ENCODE peak calls at places on chromosomes 12 and 14, in ten cellular contexts. One of them, this sample, is unnamed.

GRCh38 chr14:95375539-95376109 is 55.9 kb upstream of the CLMN start:
- DNase-seq in CD8-positive, alpha-beta T cell: no peak
- DNase-seq in iPS DF 6.9: no peak
- DNase-seq in memory B cell: no peak
- DNase-seq in cardiac fibroblast: no peak
- DNase-seq in progenitor cell of endocrine pancreas: no peak
- DNase-seq in GF-D8: no peak
- DNase-seq in ascending aorta: no peak
- DNase-seq in fibroblast of gingiva: no peak
- DNase-seq in astrocyte: no peak
- DNase-seq in this sample: no peak

GRCh38 chr12:127773520-127773919 is 493.4 kb upstream of the TMEM132C start:
- DNase-seq in CD8-positive, alpha-beta T cell: no peak
- DNase-seq in iPS DF 6.9: no peak
- DNase-seq in memory B cell: no peak
- DNase-seq in cardiac fibroblast: no peak
- DNase-seq in progenitor cell of endocrine pancreas: no peak
- DNase-seq in GF-D8: no peak
- DNase-seq in ascending aorta: no peak
- DNase-seq in fibroblast of gingiva: no peak
- DNase-seq in astrocyte: no peak
- DNase-seq in this sample: no peak

GRCh38 chr14:68975667-68976066 is 3.4 kb downstream of the ACTN1 start:
- DNase-seq in CD8-positive, alpha-beta T cell: no peak
- DNase-seq in iPS DF 6.9: no peak
- DNase-seq in memory B cell: no peak
- DNase-seq in cardiac fibroblast: peak; percentile 83
- DNase-seq in progenitor cell of endocrine pancreas: no peak
- DNase-seq in GF-D8: no peak
- DNase-seq in ascending aorta: no peak
- DNase-seq in fibroblast of gingiva: peak; percentile 66
- DNase-seq in astrocyte: peak; percentile 91
- DNase-seq in this sample: no peak

GRCh38 chr12:131085125-131085815 is 131.6 kb downstream of the ADGRD1 start:
- DNase-seq in CD8-positive, alpha-beta T cell: no peak
- DNase-seq in iPS DF 6.9: no peak
- DNase-seq in memory B cell: no peak
- DNase-seq in cardiac fibroblast: no peak
- DNase-seq in progenitor cell of endocrine pancreas: peak; percentile 2
- DNase-seq in GF-D8: no peak
- DNase-seq in ascending aorta: no peak
- DNase-seq in fibroblast of gingiva: no peak
- DNase-seq in astrocyte: no peak
- DNase-seq in this sample: no peak

GRCh38 chr12:123049398-123050250 is 69.1 kb downstream of the ARL6IP4 start:
- DNase-seq in CD8-positive, alpha-beta T cell: no peak
- DNase-seq in iPS DF 6.9: no peak
- DNase-seq in memory B cell: no peak
- DNase-seq in cardiac fibroblast: no peak
- DNase-seq in progenitor cell of endocrine pancreas: no peak
- DNase-seq in GF-D8: no peak
- DNase-seq in ascending aorta: no peak
- DNase-seq in fibroblast of gingiva: no peak
- DNase-seq in astrocyte: no peak
- DNase-seq in this sample: no peak

GRCh38 chr12:70948236-70948975 is 27.9 kb upstream of the PTPRR start:
- DNase-seq in CD8-positive, alpha-beta T cell: no peak
- DNase-seq in iPS DF 6.9: no peak
- DNase-seq in memory B cell: no peak
- DNase-seq in cardiac fibroblast: no peak
- DNase-seq in progenitor cell of endocrine pancreas: no peak
- DNase-seq in GF-D8: no peak
- DNase-seq in ascending aorta: no peak
- DNase-seq in fibroblast of gingiva: no peak
- DNase-seq in astrocyte: peak; percentile 12
- DNase-seq in this sample: no peak

GRCh38 chr14:29810657-29811056 is 117.0 kb downstream of the PRKD1 start:
- DNase-seq in CD8-positive, alpha-beta T cell: no peak
- DNase-seq in iPS DF 6.9: no peak
- DNase-seq in memory B cell: no peak
- DNase-seq in cardiac fibroblast: peak; percentile 71
- DNase-seq in progenitor cell of endocrine pancreas: no peak
- DNase-seq in GF-D8: no peak
- DNase-seq in ascending aorta: no peak
- DNase-seq in fibroblast of gingiva: peak; percentile 66
- DNase-seq in astrocyte: no peak
- DNase-seq in this sample: no peak

GRCh38 chr12:54355104-54355815 is 9.0 kb downstream of the GPR84 start:
- DNase-seq in CD8-positive, alpha-beta T cell: no peak
- DNase-seq in iPS DF 6.9: no peak
- DNase-seq in memory B cell: no peak
- DNase-seq in cardiac fibroblast: no peak
- DNase-seq in progenitor cell of endocrine pancreas: no peak
- DNase-seq in GF-D8: no peak
- DNase-seq in ascending aorta: no peak
- DNase-seq in fibroblast of gingiva: no peak
- DNase-seq in astrocyte: no peak
- DNase-seq in this sample: no peak

GRCh38 chr14:67820428-67820881 is 876 bp downstream of the RAD51B start:
- DNase-seq in CD8-positive, alpha-beta T cell: no peak
- DNase-seq in iPS DF 6.9: no peak
- DNase-seq in memory B cell: no peak
- DNase-seq in cardiac fibroblast: peak; percentile 20
- DNase-seq in progenitor cell of endocrine pancreas: no peak
- DNase-seq in GF-D8: peak; percentile 35
- DNase-seq in ascending aorta: no peak
- DNase-seq in fibroblast of gingiva: peak; percentile 33
- DNase-seq in astrocyte: peak; percentile 12
- DNase-seq in this sample: no peak

GRCh38 chr12:13218641-13219040 is 22.1 kb downstream of the EMP1 start:
- DNase-seq in CD8-positive, alpha-beta T cell: no peak
- DNase-seq in iPS DF 6.9: no peak
- DNase-seq in memory B cell: no peak
- DNase-seq in cardiac fibroblast: no peak
- DNase-seq in progenitor cell of endocrine pancreas: no peak
- DNase-seq in GF-D8: no peak
- DNase-seq in ascending aorta: no peak
- DNase-seq in fibroblast of gingiva: peak; percentile 44
- DNase-seq in astrocyte: no peak
- DNase-seq in this sample: no peak

GRCh38 chr12:51972849-51973273 is 21.4 kb downstream of the ACVR1B start:
- DNase-seq in CD8-positive, alpha-beta T cell: peak; percentile 55
- DNase-seq in iPS DF 6.9: no peak
- DNase-seq in memory B cell: no peak
- DNase-seq in cardiac fibroblast: peak; percentile 93
- DNase-seq in progenitor cell of endocrine pancreas: no peak
- DNase-seq in GF-D8: peak; percentile 99
- DNase-seq in ascending aorta: peak; percentile 30
- DNase-seq in fibroblast of gingiva: peak; percentile 52
- DNase-seq in astrocyte: peak; percentile 92
- DNase-seq in this sample: no peak

GRCh38 chr12:99386907-99387306 is 260.6 kb upstream of the GARIN6 start:
- DNase-seq in CD8-positive, alpha-beta T cell: no peak
- DNase-seq in iPS DF 6.9: peak; percentile 13
- DNase-seq in memory B cell: no peak
- DNase-seq in cardiac fibroblast: peak; percentile 28
- DNase-seq in progenitor cell of endocrine pancreas: no peak
- DNase-seq in GF-D8: no peak
- DNase-seq in ascending aorta: no peak
- DNase-seq in fibroblast of gingiva: peak; percentile 18
- DNase-seq in astrocyte: peak; percentile 29
- DNase-seq in this sample: no peak

GRCh38 chr14:35343709-35344474 is 51.7 kb downstream of the PSMA6 start:
- DNase-seq in CD8-positive, alpha-beta T cell: no peak
- DNase-seq in iPS DF 6.9: no peak
- DNase-seq in memory B cell: no peak
- DNase-seq in cardiac fibroblast: no peak
- DNase-seq in progenitor cell of endocrine pancreas: no peak
- DNase-seq in GF-D8: no peak
- DNase-seq in ascending aorta: no peak
- DNase-seq in fibroblast of gingiva: no peak
- DNase-seq in astrocyte: no peak
- DNase-seq in this sample: no peak

GRCh38 chr14:92850492-92850891 is 56.4 kb downstream of the GOLGA5 start:
- DNase-seq in CD8-positive, alpha-beta T cell: no peak
- DNase-seq in iPS DF 6.9: no peak
- DNase-seq in memory B cell: no peak
- DNase-seq in cardiac fibroblast: no peak
- DNase-seq in progenitor cell of endocrine pancreas: no peak
- DNase-seq in GF-D8: no peak
- DNase-seq in ascending aorta: no peak
- DNase-seq in fibroblast of gingiva: peak; percentile 39
- DNase-seq in astrocyte: peak; percentile 18
- DNase-seq in this sample: no peak

GRCh38 chr12:46224401-46224800 is 44.4 kb downstream of the SLC38A1 start:
- DNase-seq in CD8-positive, alpha-beta T cell: no peak
- DNase-seq in iPS DF 6.9: no peak
- DNase-seq in memory B cell: no peak
- DNase-seq in cardiac fibroblast: peak; percentile 90
- DNase-seq in progenitor cell of endocrine pancreas: no peak
- DNase-seq in GF-D8: no peak
- DNase-seq in ascending aorta: no peak
- DNase-seq in fibroblast of gingiva: peak; percentile 96
- DNase-seq in astrocyte: peak; percentile 41
- DNase-seq in this sample: no peak

GRCh38 chr12:26620907-26621306 is 212.1 kb downstream of the ITPR2 start:
- DNase-seq in CD8-positive, alpha-beta T cell: no peak
- DNase-seq in iPS DF 6.9: no peak
- DNase-seq in memory B cell: no peak
- DNase-seq in cardiac fibroblast: no peak
- DNase-seq in progenitor cell of endocrine pancreas: no peak
- DNase-seq in GF-D8: no peak
- DNase-seq in ascending aorta: no peak
- DNase-seq in fibroblast of gingiva: no peak
- DNase-seq in astrocyte: no peak
- DNase-seq in this sample: no peak